ENCODE peak calls at places on chromosomes 11 and 22, in ten cellular contexts. K is pancreas; I is D341Med; M is gastrocnemius medialis; Y is GM10248; S is midbrain; Q is astrocyte of the hippocampus; F is HEK293T; R is activated naive CD8-positive, alpha-beta T cell treated with anti-CD3 and anti-CD28 coated beads, Interleukin-2, amount 50 U/mL, for 24 hours; N is amniotic epithelial cell. Z is an unnamed sample.

GRCh38 chr11:67357831-67358555 is 4.6 kb upstream of the POLD4 start:
- DNase-seq in N (peak), M (no peak), K (no peak), I (peak), Q (peak), R (no peak), Y (peak), S (no peak), F (no peak), Z (no peak)

GRCh38 chr11:269146-269890 is 8.9 kb upstream of the NLRP6 start:
- DNase-seq in Q (no peak), N (peak), M (no peak), I (no peak), R (no peak), F (no peak), K (no peak), Y (no peak), S (no peak), Z (no peak)

GRCh38 chr22:37519268-37520195 is at the start of gene CARD10:
- DNase-seq in R (no peak), N (no peak), S (no peak), Q (peak), M (no peak), I (no peak), Y (no peak), K (peak), F (peak), Z (no peak)

GRCh38 chr11:115377882-115378296 is 126.3 kb downstream of the CADM1 start:
- DNase-seq in Q (peak), R (no peak), S (no peak), K (no peak), Y (no peak), F (no peak), N (peak), I (no peak), M (no peak), Z (no peak)

GRCh38 chr11:135027461-135027860 is 615.4 kb upstream of the B3GAT1 start:
- DNase-seq in Q (peak), I (no peak), R (peak), S (no peak), N (peak), Y (peak), K (peak), F (peak), M (no peak), Z (no peak)

GRCh38 chr11:4539603-4540219 is 5.3 kb upstream of the OR52M1 start:
- DNase-seq in K (peak), F (peak), N (peak), R (peak), Y (peak), Q (peak), S (peak), I (peak), M (no peak), Z (peak)

GRCh38 chr11:85813721-85814120 is 2.8 kb upstream of the SYTL2 start:
- DNase-seq in N (no peak), Q (no peak), R (no peak), K (no peak), Y (no peak), S (no peak), I (no peak), M (no peak), F (no peak), Z (no peak)

GRCh38 chr11:134654161-134654915 is 242.3 kb upstream of the B3GAT1 start:
- DNase-seq in Y (no peak), N (no peak), S (no peak), Q (no peak), K (no peak), I (no peak), R (peak), M (no peak), F (no peak), Z (no peak)

GRCh38 chr22:38272373-38273134 is at the start of gene TMEM184B:
- DNase-seq in K (peak), I (peak), R (peak), Q (peak), S (peak), M (peak), N (peak), Y (peak), F (peak), Z (peak)

GRCh38 chr11:31882951-31883392 is 71.8 kb upstream of the PAX6 start:
- DNase-seq in M (no peak), I (no peak), K (no peak), N (no peak), F (peak), S (no peak), Q (peak), Y (no peak), R (no peak), Z (no peak)

GRCh38 chr11:110968348-110969062 is 256.3 kb upstream of the ARHGAP20 start:
- DNase-seq in F (no peak), S (no peak), R (no peak), Y (no peak), K (no peak), M (no peak), N (peak), I (no peak), Q (no peak), Z (no peak)

GRCh38 chr11:2379471-2380174 is 2.5 kb downstream of the CD81 start:
- DNase-seq in N (no peak), F (no peak), M (no peak), R (no peak), K (peak), Y (no peak), Q (no peak), I (peak), S (no peak), Z (no peak)

Z was measured in cerebellar cortex.